ENCODE peak calls at places on chromosomes 3 and 15, in five cellular contexts. K is GM12865, X is HL-60, P is PC-3, B is adrenal gland. A is an unnamed sample.

GRCh38 chr3:113314923-113315322 is 103.6 kb downstream of the BOC start:
- DNase-seq in P (no peak), B (no peak), X (no peak), K (no peak), A (no peak)

GRCh38 chr3:99648091-99648490 is 9.7 kb downstream of the COL8A1 start:
- DNase-seq in P (peak), K (peak), B (no peak), X (no peak), A (no peak)

GRCh38 chr3:14170569-14171159 is 7.7 kb downstream of the XPC start:
- DNase-seq in X (no peak), K (no peak), B (no peak), P (peak), A (peak)

GRCh38 chr3:111278961-111279360 is 207.3 kb downstream of the NECTIN3 start:
- DNase-seq in X (no peak), B (no peak), K (no peak), P (no peak), A (no peak)

GRCh38 chr15:49831206-49831965 is 210.5 kb downstream of the DTWD1 start:
- DNase-seq in B (peak), X (no peak), P (peak), K (no peak), A (peak)

GRCh38 chr3:1068985-1069384 is 23.8 kb upstream of the CNTN6 start:
- DNase-seq in B (no peak), P (no peak), K (no peak), X (no peak), A (no peak)

GRCh38 chr3:8778475-8778874 is 9.1 kb upstream of the OXTR start:
- DNase-seq in P (peak), K (no peak), B (no peak), X (no peak), A (no peak)

GRCh38 chr3:85297291-85297690 is 338.5 kb downstream of the CADM2 start:
- DNase-seq in B (no peak), P (no peak), K (no peak), X (no peak), A (no peak)

GRCh38 chr15:66008920-66009572 is 139.8 kb downstream of the RAB11A start:
- DNase-seq in B (peak), X (no peak), P (peak), K (no peak), A (peak)

GRCh38 chr15:25789206-25789605 is 73.9 kb downstream of the ATP10A start:
- DNase-seq in P (no peak), K (no peak), X (no peak), B (no peak), A (peak)

GRCh38 chr3:65996605-65997004 is 42.1 kb downstream of the MAGI1 start:
- DNase-seq in B (no peak), P (peak), X (no peak), K (no peak), A (no peak)
- H3K4me3 ChIP-seq in B (no peak), P (no peak), X (no peak), K (no peak), A (no peak)

DNA sequence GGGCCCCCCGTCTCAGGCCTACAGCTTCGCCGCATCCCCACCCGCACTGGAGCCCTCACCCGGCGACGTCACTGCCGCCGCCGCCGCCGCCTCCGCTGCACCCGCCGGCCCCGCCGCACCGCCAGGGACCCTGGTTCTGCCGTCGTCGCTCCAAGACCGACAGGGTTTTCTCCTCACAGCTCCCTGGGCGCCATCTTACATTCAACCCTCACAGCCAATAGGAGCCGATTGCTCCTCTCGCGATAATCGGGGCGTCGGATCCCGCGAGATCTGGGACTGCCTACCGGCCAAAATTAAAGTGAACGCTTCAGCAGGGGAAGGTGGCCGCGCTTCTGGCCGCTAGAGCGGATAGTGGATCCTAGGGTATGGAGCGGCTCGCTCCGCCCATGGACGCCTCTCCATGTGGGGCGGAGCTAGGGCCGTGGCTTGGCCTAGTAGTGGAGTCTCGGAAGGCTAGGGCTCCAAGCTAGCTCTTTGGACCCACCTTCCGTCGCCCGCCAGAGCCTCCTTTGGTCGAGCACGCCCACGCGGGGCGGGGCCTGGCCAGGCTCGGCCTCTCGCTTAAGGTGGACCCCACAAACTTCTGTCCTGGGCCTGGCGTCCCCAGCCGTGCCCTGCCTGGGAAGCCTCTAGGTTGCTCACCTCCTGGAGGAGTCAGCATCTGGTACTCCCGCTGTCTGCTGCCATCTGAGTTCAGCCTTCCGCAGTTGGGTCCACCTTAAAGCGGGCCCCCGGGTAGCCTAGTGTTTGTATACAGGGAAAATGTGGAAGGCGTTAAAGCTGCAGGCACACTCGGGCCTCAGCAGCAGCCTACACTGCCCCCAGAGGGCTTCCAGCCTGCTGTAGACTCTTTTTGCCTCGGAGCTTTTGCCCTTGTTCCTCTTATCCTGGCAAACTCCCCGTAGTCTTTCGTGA is at the start of gene QRICH1:
- DNase-seq in X (peak), P (peak), B (peak), K (peak), A (peak)
- H3K4me3 ChIP-seq in X (peak), P (peak), B (peak), K (peak), A (peak)

DNA sequence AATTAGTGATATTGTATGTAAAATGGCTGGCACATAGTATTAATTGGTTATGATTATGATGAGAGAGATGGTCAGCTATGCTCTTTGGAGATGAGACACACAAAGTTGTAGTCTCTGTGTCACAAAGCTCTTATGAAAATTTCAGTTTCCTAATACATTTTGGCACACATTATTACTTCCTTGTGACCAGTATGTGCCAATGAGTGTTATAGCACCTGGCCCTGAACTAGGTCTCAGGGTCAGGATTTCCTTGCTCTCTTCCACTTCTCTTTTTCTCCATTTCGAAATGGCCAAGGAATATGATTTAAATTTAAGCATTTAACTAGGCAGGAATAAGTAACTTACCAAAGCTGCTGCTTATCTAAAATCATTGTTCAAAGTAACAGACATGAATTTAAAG is 28.0 kb downstream of the TIPARP start:
- DNase-seq in P (no peak), X (peak), K (no peak), B (no peak), A (no peak)
- H3K4me3 ChIP-seq in P (no peak), X (no peak), K (no peak), B (no peak), A (no peak)

GRCh38 chr3:156818890-156819289 is 7.3 kb upstream of the LEKR1 start:
- DNase-seq in B (no peak), X (no peak), K (no peak), P (peak), A (no peak)

GRCh38 chr3:156816794-156817741 is 9.1 kb upstream of the LEKR1 start:
- DNase-seq in P (peak), B (peak), X (peak), K (peak), A (peak)

GRCh38 chr3:156817931-156818765 is 8.0 kb upstream of the LEKR1 start:
- DNase-seq in K (peak), X (no peak), P (peak), B (no peak), A (no peak)

GRCh38 chr3:156814295-156814694 is 11.9 kb upstream of the LEKR1 start:
- DNase-seq in K (no peak), X (no peak), P (peak), B (no peak), A (no peak)

DNA sequence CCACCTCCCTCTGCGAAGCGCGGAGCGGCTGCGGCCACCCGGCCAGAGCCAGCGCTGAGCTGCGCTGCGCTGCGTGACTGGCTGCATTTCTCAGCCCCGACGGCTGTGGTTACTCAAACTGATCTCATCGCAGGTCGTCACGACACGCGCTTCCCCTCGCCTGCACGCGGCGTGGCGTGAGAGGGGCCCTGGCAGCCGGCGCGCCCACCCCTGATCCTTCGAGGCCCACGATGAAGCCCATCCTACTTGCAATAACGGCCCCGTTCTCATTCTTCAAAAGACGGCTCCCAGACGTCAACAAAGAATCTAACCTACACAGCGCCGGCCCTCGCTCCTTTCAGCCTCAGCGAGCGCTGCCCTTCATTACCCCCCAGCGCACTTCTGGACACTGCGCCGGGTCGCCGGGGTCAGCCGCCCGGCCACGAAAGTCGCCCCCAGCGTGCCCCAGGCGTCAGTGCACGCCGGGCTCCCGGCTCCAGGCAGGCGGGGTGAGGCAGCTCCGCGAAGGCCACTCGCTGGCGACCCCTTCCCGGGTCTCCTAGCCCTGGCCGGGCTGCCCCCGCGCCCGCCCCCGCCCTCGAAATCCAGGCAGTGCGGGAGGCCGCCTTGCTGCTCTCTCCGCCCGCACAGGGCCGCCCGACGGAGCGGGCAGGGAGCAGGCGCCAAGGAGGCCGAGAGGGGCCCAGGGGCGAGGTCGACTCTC is 9.9 kb upstream of the LEKR1 start:
- DNase-seq in K (peak), B (peak), X (no peak), P (peak), A (peak)
- H3K4me3 ChIP-seq in K (peak), B (peak), X (peak), P (peak), A (peak)

DNA sequence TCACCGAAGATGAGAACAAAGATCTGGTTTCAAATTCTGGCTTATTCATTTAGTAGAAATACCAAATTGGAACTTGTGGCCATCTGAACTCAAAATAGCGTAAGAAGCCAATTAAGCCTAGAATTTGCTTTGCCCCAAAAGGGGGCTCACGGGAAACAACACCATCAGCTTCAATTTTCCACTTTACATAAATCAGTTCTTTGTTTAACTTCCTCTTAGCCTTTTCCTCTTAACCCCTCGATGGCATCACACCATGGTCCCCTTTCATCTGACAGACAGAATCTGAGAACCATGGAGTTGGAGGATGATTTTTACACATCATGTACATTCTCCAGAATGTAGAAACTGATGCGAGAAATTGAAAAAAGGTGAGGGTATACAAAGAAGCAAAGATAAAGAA is 207.0 kb downstream of the FOXP1 start:
- DNase-seq in P (no peak), K (no peak), B (no peak), X (no peak), A (no peak)
- H3K4me3 ChIP-seq in P (no peak), K (no peak), B (no peak), X (no peak), A (no peak)

GRCh38 chr15:96359371-96359771 is 28.9 kb downstream of the NR2F2 start:
- DNase-seq in K (no peak), X (no peak), B (no peak), P (no peak), A (no peak)

GRCh38 chr15:96360581-96361308 is 30.2 kb downstream of the NR2F2 start:
- DNase-seq in X (no peak), K (no peak), B (no peak), P (no peak), A (no peak)

GRCh38 chr15:96358795-96359190 is 28.3 kb downstream of the NR2F2 start:
- DNase-seq in B (no peak), P (no peak), X (no peak), K (no peak), A (no peak)

GRCh38 chr15:96361309-96362000 is 31.0 kb downstream of the NR2F2 start:
- DNase-seq in K (no peak), P (no peak), B (no peak), X (no peak), A (no peak)

GRCh38 chr15:96359772-96360498 is 29.4 kb downstream of the NR2F2 start:
- DNase-seq in B (peak), X (no peak), P (no peak), K (no peak), A (peak)
- H3K4me3 ChIP-seq in B (no peak), X (no peak), P (no peak), K (no peak), A (peak)

GRCh38 chr3:68007621-68008226 is 353.3 kb upstream of the SUCLG2 start:
- DNase-seq in P (no peak), X (no peak), K (no peak), B (no peak), A (no peak)
- H3K4me3 ChIP-seq in P (no peak), X (no peak), K (no peak), B (no peak), A (peak)

GRCh38 chr15:92832992-92833438 is 67.1 kb upstream of the CHD2 start:
- DNase-seq in B (no peak), X (peak), P (no peak), K (peak), A (peak)

GRCh38 chr15:92829875-92830274 is 70.2 kb upstream of the CHD2 start:
- DNase-seq in X (no peak), B (no peak), P (no peak), K (no peak), A (no peak)

GRCh38 chr15:92833493-92834271 is 66.4 kb upstream of the CHD2 start:
- DNase-seq in K (no peak), P (no peak), X (no peak), B (no peak), A (no peak)

DNA sequence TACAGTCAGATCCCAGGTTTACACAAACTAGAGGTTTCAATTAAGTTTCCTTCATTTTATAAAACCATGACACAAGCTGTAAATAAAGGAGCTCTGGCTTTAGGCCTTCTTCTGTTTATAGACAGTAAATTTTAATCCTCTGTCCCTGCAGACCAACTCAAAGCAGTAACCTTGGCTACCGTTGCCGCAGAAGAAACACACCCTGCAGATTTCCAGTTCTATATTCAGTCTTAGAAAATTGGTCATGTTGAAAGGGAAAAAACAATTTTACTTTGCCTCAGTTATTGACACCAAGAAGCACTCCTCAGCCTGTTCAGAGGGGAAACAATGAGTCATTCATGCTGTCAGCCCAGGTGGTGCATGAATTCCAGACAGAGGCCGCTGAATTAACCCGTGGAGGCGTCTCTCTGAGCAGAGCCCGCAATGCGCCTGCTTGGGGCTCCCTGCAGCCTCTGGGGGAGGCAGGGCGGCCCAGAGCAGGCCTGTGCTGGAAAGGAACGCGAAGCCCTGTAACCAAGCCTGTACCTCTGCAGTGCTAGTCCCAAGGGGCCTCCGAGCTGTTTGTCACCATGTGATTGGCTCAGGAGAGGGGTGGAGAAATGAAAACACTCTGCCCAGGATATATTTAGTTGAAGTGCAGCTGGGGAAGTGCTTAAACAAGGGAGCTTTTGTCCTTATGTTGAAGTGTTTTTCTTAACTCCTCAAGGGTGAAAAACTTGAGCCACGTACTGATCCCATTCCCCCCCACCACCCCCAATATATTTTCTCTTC is 68.5 kb upstream of the CHD2 start:
- DNase-seq in X (peak), P (peak), B (peak), K (peak), A (peak)
- H3K4me3 ChIP-seq in X (no peak), P (peak), B (no peak), K (peak), A (peak)

DNA sequence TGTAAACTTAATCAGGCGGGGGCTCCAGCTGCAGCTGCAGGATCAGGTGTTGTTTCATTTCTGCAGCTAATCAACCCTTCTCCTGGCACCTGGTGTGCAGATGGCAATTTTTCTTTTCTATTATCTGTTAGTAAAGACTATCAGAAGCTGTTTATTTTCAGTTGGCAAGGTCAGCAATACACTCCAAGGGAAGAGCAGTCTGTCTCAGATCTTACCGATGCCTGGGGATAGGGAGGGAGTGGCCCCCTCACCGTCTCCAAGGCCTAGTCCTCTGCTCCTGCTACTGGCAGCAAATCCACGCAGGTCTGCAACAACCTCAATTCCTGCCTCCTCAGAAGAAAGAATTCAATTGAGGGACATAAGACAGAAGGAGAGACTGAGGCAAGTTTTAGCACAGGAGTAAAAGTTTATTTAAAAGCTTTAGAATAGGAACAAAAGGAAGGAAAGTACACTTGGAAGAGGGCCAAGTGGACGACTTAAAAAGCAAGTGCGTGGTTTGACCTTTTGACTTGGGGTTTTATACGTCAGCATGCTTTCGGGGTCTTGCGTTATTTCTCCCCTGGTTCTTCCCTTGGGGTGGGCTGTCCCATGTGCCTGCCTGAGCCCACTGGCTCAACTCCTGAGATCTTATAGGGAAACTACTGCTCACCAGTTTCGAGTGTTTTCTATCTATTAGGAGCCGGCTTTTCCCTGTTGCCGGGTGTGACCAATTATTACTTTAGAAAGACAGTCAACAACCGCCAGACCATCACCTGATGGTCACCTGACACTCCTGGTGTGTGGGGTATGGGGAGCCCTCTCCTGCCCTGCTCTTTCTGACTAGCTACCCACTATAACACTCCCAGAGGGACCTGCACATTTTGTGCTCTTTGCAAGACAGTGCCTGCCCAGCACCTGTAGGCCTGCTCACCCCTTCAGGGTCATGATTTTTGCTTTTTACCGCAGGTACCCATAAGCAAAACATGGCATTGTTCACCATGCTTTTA is 9.4 kb downstream of the CCRL2 start:
- DNase-seq in B (no peak), X (no peak), K (peak), P (no peak), A (no peak)
- H3K4me3 ChIP-seq in B (no peak), X (no peak), K (no peak), P (no peak), A (no peak)

GRCh38 chr3:49867871-49868321 is 1.8 kb downstream of the CAMKV start:
- DNase-seq in P (peak), K (peak), B (no peak), X (no peak), A (peak)
- H3K4me3 ChIP-seq in P (no peak), K (no peak), B (no peak), X (no peak), A (no peak)

A was measured in cardiac muscle cell.